ENCODE peak calls at places on chromosomes 16 and 17, in seven cellular contexts. P is NCI-H2171; Y is NCI-H2081; U is OCI-LY7; D is activated CD8-positive, alpha-beta memory T cell treated with anti-CD3 and anti-CD28 coated beads for 1 hour; E is mucosa of gallbladder; G is left lung. O is an unnamed sample.
A peak's percentile ranks its signal among the peaks of the same experiment; 100 is the strongest.

GRCh38 chr16:84065536-84066132 is 23.0 kb upstream of the SLC38A8 start:
- DNase-seq in P (peak; percentile 55), Y (peak; percentile 32), U (peak; percentile 59), D (no peak), E (peak; percentile 56), G (no peak), O (peak; percentile 66)

GRCh38 chr16:8989099-8989878 is 25.6 kb upstream of the USP7 start:
- DNase-seq in P (no peak), Y (no peak), U (no peak), D (no peak), E (no peak), G (no peak), O (peak; percentile 85)

GRCh38 chr17:58317421-58318064 is 11.1 kb downstream of the TSPOAP1 start:
- DNase-seq in P (peak; percentile 11), Y (peak; percentile 51), U (peak; percentile 89), D (no peak), E (no peak), G (no peak), O (peak; percentile 64)

GRCh38 chr16:81175325-81175891 is 63.1 kb upstream of the BCO1 start:
- DNase-seq in P (no peak), Y (no peak), U (no peak), D (no peak), E (no peak), G (no peak), O (no peak)

GRCh38 chr16:68528686-68529379 is 10.3 kb upstream of the ZFP90 start:
- DNase-seq in P (peak; percentile 76), Y (peak; percentile 64), U (peak; percentile 90), D (peak; percentile 81), E (peak; percentile 93), G (peak; percentile 95), O (peak; percentile 93)

GRCh38 chr17:81233316-81233715 is 5.5 kb downstream of the TEPSIN start:
- DNase-seq in P (no peak), Y (no peak), U (no peak), D (no peak), E (no peak), G (peak; percentile 75), O (no peak)

GRCh38 chr17:7914771-7915610 is 1.1 kb downstream of the RNF227 start:
- DNase-seq in P (no peak), Y (no peak), U (no peak), D (no peak), E (no peak), G (no peak), O (no peak)

GRCh38 chr17:32335046-32335445 is 6.9 kb downstream of the C17orf75 start:
- DNase-seq in P (no peak), Y (no peak), U (no peak), D (no peak), E (no peak), G (no peak), O (no peak)

GRCh38 chr17:17545031-17545820 is 46.3 kb downstream of the PEMT start:
- DNase-seq in P (no peak), Y (no peak), U (no peak), D (no peak), E (no peak), G (peak; percentile 71), O (no peak)

GRCh38 chr17:2400474-2400866 is 390 bp downstream of the MNT start:
- DNase-seq in P (no peak), Y (peak; percentile 36), U (peak; percentile 79), D (no peak), E (peak; percentile 56), G (peak; percentile 94), O (peak; percentile 70)

GRCh38 chr17:80424261-80424660 is 9.3 kb downstream of the ENDOV start:
- DNase-seq in P (no peak), Y (no peak), U (no peak), D (no peak), E (no peak), G (peak; percentile 52), O (no peak)

GRCh38 chr17:72465191-72466024 is 344.6 kb downstream of the SOX9 start:
- DNase-seq in P (peak; percentile 51), Y (peak; percentile 47), U (no peak), D (no peak), E (peak; percentile 76), G (no peak), O (peak; percentile 79)

GRCh38 chr17:57517216-57517518 is 227.9 kb downstream of the CCDC182 start:
- DNase-seq in P (no peak), Y (no peak), U (no peak), D (no peak), E (no peak), G (no peak), O (no peak)

GRCh38 chr16:82715833-82716232 is 89.1 kb downstream of the CDH13 start:
- DNase-seq in P (no peak), Y (no peak), U (no peak), D (no peak), E (no peak), G (no peak), O (no peak)

GRCh38 chr16:10218490-10219206 is 36.4 kb upstream of the GRIN2A start:
- DNase-seq in P (no peak), Y (no peak), U (no peak), D (no peak), E (no peak), G (no peak), O (no peak)

GRCh38 chr17:1773755-1774181 is 11.9 kb downstream of the SERPINF1 start:
- DNase-seq in P (no peak), Y (no peak), U (no peak), D (no peak), E (no peak), G (no peak), O (no peak)

GRCh38 chr17:82893779-82894178 is 54.0 kb upstream of the ZNF750 start:
- DNase-seq in P (no peak), Y (no peak), U (no peak), D (no peak), E (no peak), G (no peak), O (no peak)

GRCh38 chr16:65725156-65725845 is 603.4 kb upstream of the CDH11 start:
- DNase-seq in P (no peak), Y (no peak), U (no peak), D (no peak), E (no peak), G (no peak), O (no peak)

O was measured in colonic mucosa.